ENCODE peak calls at places on chromosome 9, in five cellular contexts. C, L, G, E and F are unnamed samples.
A peak's percentile ranks its signal among the peaks of the same experiment; 100 is the strongest.

GRCh38 chr9:131575121-131575640 is 29.9 kb downstream of the PRRT1B start:
- DNase-seq in C (no peak), L (no peak), G (no peak), E (no peak), F (no peak)

GRCh38 chr9:27198175-27198574 is 89.2 kb downstream of the TEK start:
- DNase-seq in C (no peak), L (no peak), G (no peak), E (peak; percentile 7), F (no peak)

GRCh38 chr9:129849901-129850300 is 14.6 kb downstream of the USP20 start:
- DNase-seq in C (no peak), L (no peak), G (no peak), E (no peak), F (no peak)

GRCh38 chr9:110248361-110248760 is 7.9 kb downstream of the TXN start:
- DNase-seq in C (no peak), L (no peak), G (no peak), E (no peak), F (no peak)

GRCh38 chr9:126440938-126441337 is 114.3 kb downstream of the MVB12B start:
- DNase-seq in C (no peak), L (no peak), G (no peak), E (no peak), F (peak; percentile 7)

GRCh38 chr9:129290606-129291005 is 112.5 kb upstream of the IER5L start:
- DNase-seq in C (no peak), L (no peak), G (peak; percentile 2), E (no peak), F (peak; percentile 56)

GRCh38 chr9:19271081-19271480 is 40.6 kb downstream of the DENND4C start:
- DNase-seq in C (no peak), L (no peak), G (no peak), E (no peak), F (no peak)

GRCh38 chr9:2638871-2639673 is 17.5 kb downstream of the VLDLR start:
- DNase-seq in C (no peak), L (no peak), G (no peak), E (no peak), F (no peak)

GRCh38 chr9:33719581-33720374 is 75.6 kb upstream of the PRSS3 start:
- DNase-seq in C (peak; percentile 21), L (peak; percentile 29), G (no peak), E (peak; percentile 29), F (no peak)

GRCh38 chr9:88258587-88258986 is 120.3 kb upstream of the SPATA31C2 start:
- DNase-seq in C (peak; percentile 48), L (peak; percentile 70), G (no peak), E (no peak), F (no peak)

GRCh38 chr9:68704804-68705635 is at the start of gene PIP5K1B:
- DNase-seq in C (peak; percentile 85), L (peak; percentile 88), G (peak; percentile 39), E (peak; percentile 87), F (peak; percentile 79)

GRCh38 chr9:129109952-129110739 is 447 bp downstream of the CRAT start:
- DNase-seq in C (no peak), L (no peak), G (peak; percentile 63), E (peak; percentile 19), F (peak; percentile 85)

GRCh38 chr9:83034587-83034986 is 28.4 kb downstream of the RASEF start:
- DNase-seq in C (no peak), L (no peak), G (no peak), E (no peak), F (no peak)

GRCh38 chr9:2000314-2000713 is 14.8 kb upstream of the SMARCA2 start:
- DNase-seq in C (no peak), L (no peak), G (no peak), E (no peak), F (no peak)

GRCh38 chr9:38671372-38671731 is 48.6 kb downstream of the FAM240B start:
- DNase-seq in C (no peak), L (no peak), G (no peak), E (no peak), F (no peak)

GRCh38 chr9:127791085-127791484 is 5.3 kb downstream of the CDK9 start:
- DNase-seq in C (no peak), L (no peak), G (no peak), E (no peak), F (no peak)
- TF ChIP-seq CTCF in C (no peak), L (no peak), G (no peak), E (no peak), F (no peak)

DNA sequence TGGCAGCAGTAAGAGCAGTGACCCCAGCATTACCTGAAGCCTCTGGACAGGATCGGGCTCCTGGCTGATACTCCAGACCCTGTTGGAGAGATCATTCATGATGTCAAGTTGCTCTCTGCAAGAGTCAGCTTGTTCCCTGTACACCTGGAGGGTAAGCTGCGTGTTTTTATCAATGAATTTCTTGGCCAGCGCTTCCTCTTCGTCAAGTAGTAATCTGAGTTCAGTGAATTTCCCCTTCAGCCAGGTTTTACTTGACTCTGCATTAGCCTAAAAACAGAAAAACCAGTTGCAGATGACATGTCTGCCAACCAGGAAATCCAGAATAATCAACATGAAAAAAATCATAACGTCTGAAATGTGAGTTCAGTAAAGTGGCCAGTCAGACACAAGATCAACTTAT is 19.1 kb downstream of the TRIM14 start:
- DNase-seq in C (no peak), L (no peak), G (no peak), E (no peak), F (no peak)
- H3K4me3 ChIP-seq in C (no peak overlapping the region), L (no peak overlapping the region), G (no peak overlapping the region), E (no peak overlapping the region), F (no peak overlapping the region)

DNA sequence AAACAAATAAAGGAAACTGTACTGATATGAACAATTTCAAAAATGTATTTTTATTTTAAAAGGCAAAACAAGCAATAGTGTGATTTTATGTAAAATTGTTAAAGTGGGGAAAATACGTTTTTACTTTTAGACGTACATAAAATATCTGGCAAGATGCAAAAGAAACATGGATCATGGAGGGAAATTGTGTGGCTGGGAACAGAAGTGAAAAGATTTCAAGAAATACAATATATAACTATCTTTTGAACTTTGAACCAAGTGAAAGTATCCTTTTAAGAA is 1.5 kb upstream of the ZNF367 start:
- DNase-seq in C (no peak), L (no peak), G (no peak), E (no peak), F (no peak)
- H3K27ac ChIP-seq in C (peak overlapping the region; percentile 99), L (peak overlapping the region; percentile 100), G (peak overlapping the region; percentile 99), E (peak overlapping the region; percentile 96), F (peak overlapping the region; percentile 100)

GRCh38 chr9:5563417-5563815 is 53.1 kb downstream of the PDCD1LG2 start:
- DNase-seq in C (no peak), L (no peak), G (no peak), E (no peak), F (no peak)

GRCh38 chr9:5562806-5563416 is 52.6 kb downstream of the PDCD1LG2 start:
- DNase-seq in C (no peak), L (no peak), G (no peak), E (no peak), F (no peak)

GRCh38 chr9:5566054-5566618 is 55.8 kb downstream of the PDCD1LG2 start:
- DNase-seq in C (no peak), L (no peak), G (no peak), E (no peak), F (no peak)

GRCh38 chr9:5561828-5562488 is 51.6 kb downstream of the PDCD1LG2 start:
- DNase-seq in C (no peak), L (no peak), G (no peak), E (no peak), F (no peak)

DNA sequence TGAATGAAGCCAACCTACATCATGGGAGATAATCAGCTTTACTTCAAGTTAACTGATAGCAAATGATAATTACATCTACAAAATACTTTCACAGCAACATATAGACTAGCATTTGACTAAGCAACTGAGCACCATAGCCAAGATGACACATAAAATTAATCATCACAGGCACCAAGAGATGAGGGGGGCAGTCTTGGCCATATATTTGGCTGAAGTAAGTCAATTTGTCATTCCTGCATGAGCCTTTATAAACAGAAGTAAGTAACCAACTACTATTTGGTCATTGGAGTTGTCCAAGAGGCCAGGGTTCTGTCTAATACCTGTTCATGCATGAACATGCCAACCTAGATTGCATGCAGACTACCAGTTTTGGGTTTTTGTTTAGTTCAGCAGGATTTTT is 53.6 kb downstream of the PDCD1LG2 start:
- DNase-seq in C (no peak), L (no peak), G (no peak), E (no peak), F (no peak)
- TF ChIP-seq CTCF in C (no peak), L (no peak), G (no peak), E (no peak), F (no peak)